ENCODE peak calls at places on chromosomes 6 and 20, in nine cellular contexts. L is astrocyte of the spinal cord; Y is HL-60; C is RWPE2; R is osteoblast; M is stomach; X is upper lobe of right lung; P is SJCRH30; A is CD8-positive, alpha-beta T cell. O is an unnamed sample.

GRCh38 chr6:19719691-19720127 is 117.5 kb upstream of the ID4 start:
- DNase-seq in L (peak; percentile 33), Y (no peak), C (no peak), R (peak; percentile 18), M (no peak), X (no peak), P (no peak), A (no peak), O (no peak)

GRCh38 chr6:2021713-2022125 is 223.7 kb downstream of the GMDS start:
- DNase-seq in L (peak; percentile 81), Y (no peak), C (peak; percentile 81), R (peak; percentile 57), M (peak; percentile 80), X (peak; percentile 68), P (peak; percentile 78), A (no peak), O (peak; percentile 64)

GRCh38 chr6:37827603-37828265 is 8.2 kb downstream of the ZFAND3 start:
- DNase-seq in L (no peak), Y (no peak), C (no peak), R (no peak), M (no peak), X (no peak), P (no peak), A (no peak), O (no peak)

GRCh38 chr6:126650931-126651330 is 311.0 kb downstream of the CENPW start:
- DNase-seq in L (peak; percentile 62), Y (no peak), C (no peak), R (peak; percentile 67), M (no peak), X (no peak), P (peak; percentile 58), A (no peak), O (peak; percentile 17)

GRCh38 chr6:11214438-11214837 is 18.0 kb downstream of the NEDD9 start:
- DNase-seq in L (no peak), Y (no peak), C (no peak), R (no peak), M (no peak), X (no peak), P (no peak), A (no peak), O (no peak)

GRCh38 chr6:41625442-41625841 is 12.8 kb upstream of the MDFI start:
- DNase-seq in L (no peak), Y (no peak), C (no peak), R (peak; percentile 72), M (no peak), X (peak; percentile 45), P (peak; percentile 73), A (no peak), O (no peak)

GRCh38 chr6:150410906-150411305 is 42.1 kb downstream of the IYD start:
- DNase-seq in L (no peak), Y (no peak), C (no peak), R (no peak), M (no peak), X (no peak), P (no peak), A (no peak), O (no peak)

GRCh38 chr6:124964084-124964763 is 2.0 kb downstream of the RNF217 start:
- DNase-seq in L (peak; percentile 56), Y (no peak), C (no peak), R (peak; percentile 82), M (no peak), X (no peak), P (peak; percentile 13), A (no peak), O (peak; percentile 68)

GRCh38 chr6:88208736-88209135 is 42.6 kb upstream of the CNR1 start:
- DNase-seq in L (no peak), Y (no peak), C (no peak), R (no peak), M (no peak), X (no peak), P (peak; percentile 36), A (no peak), O (no peak)

GRCh38 chr6:74250161-74250560 is 554.2 kb downstream of the CD109 start:
- DNase-seq in L (peak; percentile 34), Y (no peak), C (no peak), R (peak; percentile 42), M (no peak), X (no peak), P (no peak), A (no peak), O (no peak)

GRCh38 chr20:44861547-44862006 is 23.9 kb upstream of the YWHAB start:
- DNase-seq in L (peak; percentile 53), Y (no peak), C (no peak), R (peak; percentile 80), M (peak; percentile 43), X (no peak), P (peak; percentile 33), A (no peak), O (no peak)

GRCh38 chr20:18416478-18416877 is 50.4 kb downstream of the DZANK1 start:
- DNase-seq in L (no peak), Y (no peak), C (no peak), R (no peak), M (no peak), X (no peak), P (no peak), A (no peak), O (no peak)

GRCh38 chr20:18414140-18414539 is 52.7 kb downstream of the DZANK1 start:
- DNase-seq in L (no peak), Y (no peak), C (no peak), R (no peak), M (no peak), X (no peak), P (no peak), A (no peak), O (no peak)

GRCh38 chr20:18412202-18412901 is 54.5 kb downstream of the DZANK1 start:
- DNase-seq in L (no peak), Y (peak; percentile 32), C (no peak), R (no peak), M (no peak), X (no peak), P (peak; percentile 8), A (no peak), O (no peak)
- H3K4me3 ChIP-seq in L (no peak overlapping the region), Y (no peak overlapping the region), C (no peak overlapping the region), R (no peak overlapping the region), M (no peak overlapping the region), X (no peak overlapping the region), P (no peak overlapping the region), A (no peak overlapping the region), O (no peak overlapping the region)

DNA sequence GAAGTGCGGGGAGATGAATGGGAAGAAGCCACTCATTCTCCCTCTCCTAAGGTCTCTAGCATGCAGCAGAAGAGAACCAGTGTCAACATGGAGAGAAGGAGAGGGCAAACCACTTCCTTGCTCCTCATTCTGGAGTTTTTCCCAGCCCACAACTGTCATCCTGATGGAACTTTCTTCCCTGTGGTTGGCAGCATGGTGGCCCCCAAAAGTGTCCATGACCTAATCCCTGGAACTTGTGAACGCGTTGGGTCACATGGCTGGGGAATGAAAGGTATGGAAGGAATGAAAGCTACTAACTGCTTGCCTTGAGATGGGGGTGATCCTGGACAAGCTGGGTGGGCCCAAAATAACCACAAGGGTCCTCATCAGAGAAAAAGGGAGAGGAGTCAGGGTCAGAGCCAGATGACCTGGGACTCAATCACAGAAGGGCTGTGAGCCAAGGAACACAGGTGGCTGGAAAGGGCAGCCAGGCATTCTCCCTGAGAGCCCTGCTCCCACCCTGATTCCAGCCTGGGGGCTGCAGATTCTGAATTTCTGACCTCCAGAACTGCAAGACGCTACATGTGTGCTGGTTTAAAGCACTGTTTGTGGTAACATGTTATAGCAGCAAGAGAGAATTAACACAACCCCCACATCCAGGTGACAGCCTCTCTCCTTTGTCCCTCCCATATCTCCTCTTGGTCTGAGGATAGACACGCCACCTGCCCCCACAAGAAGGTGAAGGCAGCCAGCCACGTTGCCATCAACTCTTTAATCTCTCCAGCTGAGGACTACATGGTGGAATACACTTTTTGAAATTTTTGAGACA is 63.2 kb downstream of the PYGB start:
- DNase-seq in L (peak; percentile 67), Y (no peak), C (peak; percentile 27), R (peak; percentile 93), M (peak; percentile 20), X (peak; percentile 36), P (peak; percentile 42), A (no peak), O (peak; percentile 65)
- H3K4me3 ChIP-seq in L (no peak overlapping the region), Y (no peak overlapping the region), C (no peak overlapping the region), R (peak overlapping the region; percentile 59), M (no peak overlapping the region), X (no peak overlapping the region), P (no peak overlapping the region), A (no peak overlapping the region), O (peak overlapping the region; percentile 21)

DNA sequence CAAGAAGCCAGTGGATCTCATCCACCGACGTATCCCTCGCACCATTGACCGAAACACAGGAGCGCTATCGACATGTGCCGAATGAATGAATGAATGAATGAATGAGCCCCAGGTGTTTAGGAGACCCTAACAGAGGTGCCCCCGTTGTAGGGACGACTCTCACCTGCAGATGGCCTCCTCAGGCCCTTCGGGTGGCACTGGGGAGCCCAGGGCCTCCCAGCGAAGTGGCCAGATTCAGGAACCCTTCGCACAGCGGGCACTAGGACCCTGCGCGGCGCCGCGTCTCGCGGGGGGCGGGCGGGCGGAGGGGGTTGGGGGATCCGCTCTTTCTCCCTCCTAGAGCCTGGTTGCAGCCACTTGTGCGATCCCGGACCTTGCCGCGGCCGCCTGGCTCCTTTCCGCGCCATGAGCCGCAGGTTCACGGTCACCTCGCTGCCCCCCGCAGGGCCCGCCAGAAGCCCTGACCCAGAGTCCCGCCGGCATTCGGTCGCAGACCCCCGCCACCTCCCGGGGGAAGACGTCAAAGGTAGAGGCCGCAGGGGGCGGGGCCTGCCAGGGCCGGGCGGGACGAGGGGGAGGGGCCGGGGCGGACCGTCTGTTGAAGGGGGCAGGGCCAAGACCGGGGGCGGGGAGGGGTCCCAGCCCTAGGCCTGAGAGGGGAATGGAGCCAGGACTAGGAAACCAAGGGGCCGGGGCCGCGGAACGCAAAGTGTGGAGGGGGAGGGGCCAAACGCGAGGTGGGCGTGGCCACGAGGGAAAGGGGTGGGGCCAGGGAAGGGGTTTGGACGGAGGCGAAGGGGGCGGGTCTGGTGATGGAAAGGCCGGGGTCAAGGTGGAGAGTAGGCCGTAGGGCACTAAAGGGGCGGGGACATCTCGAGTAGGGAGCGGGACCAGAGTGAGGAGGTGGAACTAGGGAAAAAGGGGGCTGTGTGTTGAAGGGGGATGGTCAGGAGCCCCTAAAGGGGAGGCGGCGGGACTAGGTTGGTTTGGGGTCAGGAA is 7.4 kb upstream of the SLC12A5 start:
- DNase-seq in L (no peak), Y (no peak), C (peak; percentile 96), R (no peak), M (peak; percentile 39), X (peak; percentile 70), P (peak; percentile 91), A (peak; percentile 46), O (no peak)
- H3K4me3 ChIP-seq in L (peak overlapping the region; percentile 32), Y (peak overlapping the region; percentile 55), C (peak overlapping the region; percentile 68), R (peak overlapping the region; percentile 56), M (peak overlapping the region; percentile 33), X (peak overlapping the region; percentile 44), P (peak overlapping the region; percentile 88), A (peak overlapping the region; percentile 42), O (peak overlapping the region; percentile 54)

DNA sequence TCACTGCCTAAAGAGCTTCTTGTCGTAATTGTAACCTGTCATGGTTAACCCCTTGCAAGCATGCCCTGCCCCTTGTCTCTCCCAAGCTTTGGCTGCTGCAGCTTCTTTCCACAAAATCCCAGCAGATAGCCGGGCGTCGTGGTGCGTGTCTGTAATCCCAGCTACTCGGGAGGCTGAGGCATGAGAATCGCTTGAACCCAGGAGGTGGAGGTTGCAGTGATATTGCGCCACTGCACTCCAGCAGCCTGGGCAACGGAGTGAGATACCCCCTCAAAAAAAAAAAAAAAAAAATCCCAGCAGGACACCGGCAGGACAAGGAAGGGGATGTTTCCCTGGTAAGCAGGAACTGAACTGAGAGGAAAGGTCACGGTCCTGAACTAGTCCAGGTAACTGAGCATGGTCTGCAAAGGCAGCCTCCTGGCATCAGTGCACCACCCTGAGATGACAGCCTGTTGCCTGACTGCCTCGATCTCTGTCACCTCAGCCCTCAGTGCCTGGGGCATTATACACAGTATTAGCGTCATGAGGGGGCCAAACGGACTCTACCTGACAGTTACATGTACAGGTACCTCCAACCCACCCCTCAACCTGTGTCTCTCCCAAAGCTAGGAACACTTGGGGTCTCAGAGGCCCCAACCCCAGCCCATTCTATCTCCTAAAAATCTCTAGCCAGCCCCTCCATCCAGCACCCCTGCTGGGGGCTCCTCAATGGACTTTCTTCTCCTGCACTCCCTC is 1.8 kb downstream of the LZTS3 start:
- DNase-seq in L (no peak), Y (no peak), C (no peak), R (no peak), M (no peak), X (no peak), P (no peak), A (no peak), O (no peak)
- H3K4me3 ChIP-seq in L (no peak overlapping the region), Y (no peak overlapping the region), C (no peak overlapping the region), R (no peak overlapping the region), M (no peak overlapping the region), X (no peak overlapping the region), P (no peak overlapping the region), A (no peak overlapping the region), O (no peak overlapping the region)